ENCODE peak calls at places on chromosomes 11 and 22, in ten cellular contexts. S is cardiac muscle cell, L is A673, P is fibroblast of lung, Y is left ventricle myocardium inferior, T is brain microvascular endothelial cell, H is lung, K is bronchial epithelial cell, D is A549, W is colonic mucosa. C is an unnamed sample.

GRCh38 chr11:68963779-68964178 is 17.0 kb downstream of the MRGPRD start:
- DNase-seq in T (no peak), L (no peak), S (no peak), P (no peak), H (no peak), Y (no peak), W (no peak), K (no peak), D (no peak), C (no peak)

GRCh38 chr11:17496406-17496805 is 19.8 kb upstream of the ABCC8 start:
- DNase-seq in D (no peak), K (no peak), S (peak), Y (no peak), L (no peak), T (no peak), W (no peak), P (no peak), H (no peak), C (no peak)

GRCh38 chr11:17827006-17827405 is 92.4 kb downstream of the KCNC1 start:
- DNase-seq in Y (no peak), H (no peak), P (no peak), D (peak), T (no peak), L (no peak), K (peak), W (no peak), S (no peak), C (no peak)

GRCh38 chr11:133086518-133086917 is 445.8 kb downstream of the OPCML start:
- DNase-seq in H (no peak), S (no peak), P (no peak), W (no peak), T (no peak), Y (no peak), K (no peak), D (no peak), L (no peak), C (no peak)

GRCh38 chr11:95398437-95399112 is 167.6 kb upstream of the SESN3 start:
- DNase-seq in T (peak), L (no peak), P (no peak), S (peak), K (no peak), H (no peak), D (peak), W (no peak), Y (no peak), C (no peak)

GRCh38 chr22:48644997-48645396 is 1182.7 kb downstream of the BRD1 start:
- DNase-seq in L (no peak), H (no peak), S (no peak), D (no peak), K (no peak), P (no peak), W (no peak), T (no peak), Y (no peak), C (no peak)

GRCh38 chr11:128351168-128351567 is 236.2 kb downstream of the ETS1 start:
- DNase-seq in Y (no peak), L (no peak), H (no peak), D (no peak), W (no peak), K (no peak), S (no peak), T (no peak), P (no peak), C (no peak)

GRCh38 chr11:119432484-119433368 is 9.8 kb upstream of the THY1 start:
- DNase-seq in L (peak), T (peak), K (peak), P (peak), W (no peak), H (no peak), Y (no peak), S (peak), D (no peak), C (no peak)

GRCh38 chr22:37193629-37194191 is 5.7 kb upstream of the C1QTNF6 start:
- DNase-seq in H (no peak), T (no peak), D (peak), S (peak), K (no peak), Y (no peak), W (peak), P (peak), L (peak), C (no peak)

GRCh38 chr11:2459016-2459725 is 14.4 kb downstream of the KCNQ1 start:
- DNase-seq in H (no peak), T (no peak), S (no peak), W (no peak), L (no peak), P (no peak), Y (no peak), K (no peak), D (no peak), C (no peak)

GRCh38 chr11:93741882-93742226 is 382 bp downstream of the C11orf54 start:
- DNase-seq in L (no peak), D (peak), S (peak), P (peak), W (peak), Y (no peak), T (no peak), K (peak), H (peak), C (no peak)

GRCh38 chr22:39293766-39294368 is 25.6 kb downstream of the RPL3 start:
- DNase-seq in D (no peak), P (no peak), T (no peak), L (no peak), W (no peak), H (no peak), K (no peak), S (no peak), Y (no peak), C (no peak)

GRCh38 chr22:41913040-41913719 is 1.7 kb downstream of the SHISA8 start:
- DNase-seq in L (no peak), S (no peak), P (no peak), K (no peak), Y (no peak), H (no peak), W (no peak), D (no peak), T (no peak), C (no peak)

GRCh38 chr22:19361501-19362103 is 69.9 kb downstream of the HIRA start:
- DNase-seq in L (no peak), H (no peak), K (no peak), S (no peak), P (no peak), W (no peak), D (no peak), Y (no peak), T (no peak), C (peak)

GRCh38 chr11:7548659-7549283 is 35.0 kb downstream of the PPFIBP2 start:
- DNase-seq in Y (no peak), W (peak), S (no peak), P (no peak), L (no peak), K (no peak), H (no peak), D (peak), T (no peak), C (no peak)
- TF ChIP-seq CTCF in Y (peak), W (peak), S (no peak), P (no peak), L (peak), K (peak), H (no peak), D (peak), T (peak), C (peak)

GRCh38 chr11:123460006-123460700 is 30.1 kb downstream of the GRAMD1B start:
- DNase-seq in W (no peak), L (no peak), Y (no peak), S (no peak), K (no peak), T (no peak), H (no peak), P (no peak), D (no peak), C (no peak)
- TF ChIP-seq CTCF in W (no peak), L (no peak), Y (no peak), S (no peak), K (no peak), T (no peak), H (no peak), P (no peak), D (no peak), C (no peak)

DNA sequence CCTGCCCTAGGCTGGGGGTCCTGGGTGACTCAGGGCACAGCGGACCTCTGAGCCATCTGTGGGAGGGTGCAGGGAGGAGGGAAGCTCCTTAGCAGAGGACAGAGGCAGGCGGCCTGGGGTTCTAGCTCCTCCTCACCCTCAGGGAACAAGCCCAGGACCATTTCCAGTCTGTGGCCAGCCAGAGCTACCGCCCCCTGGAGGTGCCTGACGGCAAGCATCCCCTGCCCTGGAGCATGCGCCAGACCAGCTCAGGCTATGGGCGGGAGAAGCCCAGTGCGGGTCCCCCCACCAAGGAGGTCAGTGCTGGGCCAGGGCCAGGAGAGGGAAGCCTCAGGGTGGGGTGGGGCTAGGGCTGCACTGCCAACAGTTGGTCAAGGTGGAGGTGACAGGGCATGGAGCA is 26.0 kb upstream of the LRRC10B start:
- DNase-seq in Y (no peak), P (no peak), W (no peak), H (no peak), K (no peak), D (peak), S (no peak), L (peak), T (no peak), C (no peak)
- TF ChIP-seq CTCF in Y (peak), P (peak), W (no peak), H (no peak), K (peak), D (peak), S (peak), L (peak), T (peak), C (peak)

DNA sequence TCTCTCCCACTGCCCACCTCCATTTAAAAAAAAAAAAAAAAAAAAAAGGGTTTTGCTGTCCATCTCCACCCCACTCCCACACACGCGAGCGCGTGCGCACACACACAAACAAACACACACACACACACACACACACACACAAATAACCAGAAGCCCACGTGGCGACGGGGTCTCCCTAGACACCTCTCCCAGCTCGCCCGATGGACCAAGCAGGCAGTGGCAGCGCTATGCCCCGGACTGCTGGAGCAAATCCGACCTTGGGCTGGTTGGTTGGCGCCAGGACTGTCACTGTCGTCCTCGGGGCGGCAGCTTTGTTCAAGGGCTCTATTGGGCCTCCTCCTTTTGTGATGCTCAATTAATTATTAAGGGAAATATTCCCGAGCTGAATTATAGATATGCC is 1.6 kb upstream of the KCNA4 start:
- DNase-seq in W (no peak), D (no peak), P (no peak), S (no peak), T (no peak), Y (no peak), K (no peak), L (no peak), H (no peak), C (no peak)
- TF ChIP-seq CTCF in W (no peak), D (no peak), P (no peak), S (no peak), T (no peak), Y (no peak), K (no peak), L (no peak), H (no peak), C (no peak)

DNA sequence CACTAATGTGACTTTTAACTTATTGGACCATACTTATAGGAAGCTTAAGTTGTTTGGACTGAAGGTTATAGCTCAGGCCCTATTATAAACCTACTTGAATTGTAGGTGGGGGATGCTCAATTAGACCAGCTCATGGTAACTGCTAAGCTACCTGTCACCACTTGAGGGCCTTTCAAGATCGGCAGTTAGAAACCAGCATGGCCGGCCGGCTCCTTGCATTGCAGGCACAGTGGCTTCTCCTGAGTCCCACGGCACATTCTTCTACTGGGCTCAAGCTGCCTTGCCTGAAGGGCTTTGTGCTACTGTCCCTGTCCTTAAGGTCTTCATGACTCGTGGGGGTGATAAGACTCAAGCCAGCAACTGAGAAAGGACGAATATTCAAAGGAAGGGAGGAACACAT is 70.8 kb downstream of the TBC1D22A start:
- DNase-seq in H (no peak), T (peak), D (peak), W (no peak), P (peak), S (peak), L (peak), Y (no peak), K (peak), C (no peak)
- TF ChIP-seq CTCF in H (no peak), T (peak), D (no peak), W (no peak), P (no peak), S (peak), L (peak), Y (peak), K (peak), C (peak)

C was measured in osteocyte.